ENCODE peak calls at places on chromosome 21, in ten cellular contexts. M is adipocyte; S is suprapubic skin; I is upper lobe of right lung; N is colonic mucosa; X is CD4-positive, alpha-beta memory T cell; H is iPS DF 6.9; E is right lobe of liver; J is heart right ventricle; K is fibroblast of lung. U is an unnamed sample.

GRCh38 chr21:46550511-46550941 is 54.4 kb downstream of the S100B start:
- DNase-seq in M (no peak), S (peak), I (no peak), N (no peak), X (peak), H (no peak), E (no peak), J (no peak), K (no peak), U (no peak)

GRCh38 chr21:30463713-30464112 is 16.5 kb downstream of the KRTAP19-1 start:
- DNase-seq in M (peak), S (no peak), I (no peak), N (no peak), X (no peak), H (no peak), E (no peak), J (no peak), K (no peak), U (peak)

GRCh38 chr21:36756527-36756926 is 57.6 kb downstream of the SIM2 start:
- DNase-seq in M (no peak), S (no peak), I (no peak), N (no peak), X (no peak), H (no peak), E (no peak), J (no peak), K (peak), U (no peak)

GRCh38 chr21:26837539-26837938 is 7.7 kb downstream of the ADAMTS1 start:
- DNase-seq in M (no peak), S (no peak), I (no peak), N (no peak), X (no peak), H (no peak), E (no peak), J (no peak), K (no peak), U (no peak)

GRCh38 chr21:15775981-15776380 is 46.2 kb downstream of the USP25 start:
- DNase-seq in M (peak), S (no peak), I (no peak), N (no peak), X (no peak), H (no peak), E (no peak), J (no peak), K (peak), U (peak)

GRCh38 chr21:19767546-19767945 is 1230.7 kb upstream of the NCAM2 start:
- DNase-seq in M (no peak), S (no peak), I (no peak), N (no peak), X (no peak), H (no peak), E (no peak), J (no peak), K (no peak), U (no peak)

GRCh38 chr21:31781737-31782136 is 49.8 kb upstream of the SCAF4 start:
- DNase-seq in M (peak), S (no peak), I (no peak), N (peak), X (no peak), H (no peak), E (no peak), J (peak), K (peak), U (peak)

GRCh38 chr21:32437729-32438128 is 25.2 kb downstream of the EVA1C start:
- DNase-seq in M (no peak), S (no peak), I (no peak), N (no peak), X (no peak), H (no peak), E (no peak), J (peak), K (no peak), U (no peak)

GRCh38 chr21:22288885-22289509 is 1290.8 kb downstream of the NCAM2 start:
- DNase-seq in M (no peak), S (no peak), I (no peak), N (no peak), X (no peak), H (no peak), E (no peak), J (no peak), K (no peak), U (no peak)

GRCh38 chr21:43921602-43921978 is 56.6 kb downstream of the AGPAT3 start:
- DNase-seq in M (no peak), S (no peak), I (no peak), N (no peak), X (peak), H (no peak), E (no peak), J (no peak), K (no peak), U (no peak)

GRCh38 chr21:27212444-27212843 is 245.6 kb upstream of the ADAMTS5 start:
- DNase-seq in M (no peak), S (no peak), I (no peak), N (no peak), X (no peak), H (no peak), E (no peak), J (no peak), K (no peak), U (no peak)

GRCh38 chr21:32658524-32658923 is 46.3 kb upstream of the CFAP298 start:
- DNase-seq in M (no peak), S (no peak), I (no peak), N (no peak), X (no peak), H (no peak), E (no peak), J (no peak), K (no peak), U (no peak)

GRCh38 chr21:20570824-20571232 is 427.4 kb upstream of the NCAM2 start:
- DNase-seq in M (no peak), S (no peak), I (no peak), N (no peak), X (no peak), H (peak), E (no peak), J (no peak), K (no peak), U (no peak)

GRCh38 chr21:24046816-24047443 is 1560.4 kb downstream of the MRPL39 start:
- DNase-seq in M (no peak), S (no peak), I (no peak), N (no peak), X (no peak), H (no peak), E (no peak), J (no peak), K (no peak), U (no peak)

GRCh38 chr21:37915941-37916794 is at the start of gene KCNJ6:
- DNase-seq in M (peak), S (no peak), I (peak), N (no peak), X (no peak), H (no peak), E (no peak), J (no peak), K (peak), U (peak)

GRCh38 chr21:27359141-27359540 is 392.3 kb upstream of the ADAMTS5 start:
- DNase-seq in M (peak), S (no peak), I (no peak), N (no peak), X (no peak), H (no peak), E (no peak), J (no peak), K (peak), U (no peak)

GRCh38 chr21:24205317-24205716 is 1402.0 kb downstream of the MRPL39 start:
- DNase-seq in M (peak), S (no peak), I (no peak), N (no peak), X (no peak), H (no peak), E (no peak), J (no peak), K (no peak), U (no peak)

GRCh38 chr21:31136891-31137290 is 98.6 kb upstream of the KRTAP19-8 start:
- DNase-seq in M (no peak), S (no peak), I (no peak), N (no peak), X (no peak), H (no peak), E (no peak), J (no peak), K (peak), U (no peak)

GRCh38 chr21:43645414-43645891 is 13.8 kb downstream of the HSF2BP start:
- DNase-seq in M (peak), S (no peak), I (no peak), N (peak), X (no peak), H (no peak), E (no peak), J (peak), K (peak), U (peak)

GRCh38 chr21:23585419-23585818 is 2021.9 kb downstream of the MRPL39 start:
- DNase-seq in M (no peak), S (no peak), I (no peak), N (no peak), X (no peak), H (no peak), E (no peak), J (no peak), K (no peak), U (no peak)

GRCh38 chr21:15283138-15283537 is 218.3 kb upstream of the NRIP1 start:
- DNase-seq in M (no peak), S (no peak), I (no peak), N (no peak), X (no peak), H (no peak), E (no peak), J (no peak), K (no peak), U (no peak)

GRCh38 chr21:27412530-27412929 is 445.6 kb upstream of the ADAMTS5 start:
- DNase-seq in M (no peak), S (no peak), I (no peak), N (no peak), X (no peak), H (no peak), E (no peak), J (no peak), K (no peak), U (no peak)

GRCh38 chr21:15191342-15191741 is 126.5 kb upstream of the NRIP1 start:
- DNase-seq in M (no peak), S (no peak), I (no peak), N (no peak), X (no peak), H (no peak), E (no peak), J (no peak), K (no peak), U (no peak)

GRCh38 chr21:36491191-36491916 is 11.4 kb upstream of the CLDN14 start:
- DNase-seq in M (peak), S (no peak), I (no peak), N (peak), X (no peak), H (no peak), E (no peak), J (no peak), K (peak), U (no peak)

GRCh38 chr21:36788116-36788515 is 89.2 kb downstream of the SIM2 start:
- DNase-seq in M (peak), S (no peak), I (no peak), N (peak), X (no peak), H (no peak), E (no peak), J (no peak), K (no peak), U (no peak)

GRCh38 chr21:43997766-43998742 is 14.1 kb upstream of the TRAPPC10 start:
- DNase-seq in M (no peak), S (no peak), I (no peak), N (no peak), X (no peak), H (no peak), E (no peak), J (no peak), K (no peak), U (no peak)

GRCh38 chr21:26546698-26547097 is 26.4 kb downstream of the CYYR1 start:
- DNase-seq in M (no peak), S (no peak), I (no peak), N (no peak), X (no peak), H (no peak), E (peak), J (peak), K (no peak), U (no peak)

GRCh38 chr21:31957631-31958030 is 84.8 kb downstream of the HUNK start:
- DNase-seq in M (no peak), S (no peak), I (no peak), N (no peak), X (no peak), H (no peak), E (no peak), J (no peak), K (no peak), U (no peak)

GRCh38 chr21:36325373-36326010 is 5.5 kb downstream of the MORC3 start:
- DNase-seq in M (no peak), S (no peak), I (no peak), N (no peak), X (no peak), H (no peak), E (no peak), J (no peak), K (peak), U (no peak)

GRCh38 chr21:26847951-26848350 is 2.7 kb upstream of the ADAMTS1 start:
- DNase-seq in M (no peak), S (no peak), I (no peak), N (no peak), X (no peak), H (no peak), E (no peak), J (no peak), K (no peak), U (no peak)

GRCh38 chr21:31909153-31909771 is 36.4 kb downstream of the HUNK start:
- DNase-seq in M (no peak), S (no peak), I (no peak), N (no peak), X (no peak), H (no peak), E (no peak), J (no peak), K (peak), U (peak)

GRCh38 chr21:35238119-35238518 is 189.0 kb upstream of the RUNX1 start:
- DNase-seq in M (no peak), S (no peak), I (no peak), N (no peak), X (no peak), H (no peak), E (no peak), J (no peak), K (no peak), U (no peak)

GRCh38 chr21:35237287-35237686 is 188.2 kb upstream of the RUNX1 start:
- DNase-seq in M (no peak), S (no peak), I (no peak), N (no peak), X (peak), H (no peak), E (no peak), J (no peak), K (no peak), U (no peak)

GRCh38 chr21:35236090-35236489 is 187.0 kb upstream of the RUNX1 start:
- DNase-seq in M (no peak), S (no peak), I (no peak), N (no peak), X (no peak), H (no peak), E (no peak), J (no peak), K (no peak), U (no peak)

GRCh38 chr21:35243171-35243570 is 194.1 kb upstream of the RUNX1 start:
- DNase-seq in M (no peak), S (no peak), I (no peak), N (no peak), X (no peak), H (no peak), E (no peak), J (no peak), K (no peak), U (no peak)

DNA sequence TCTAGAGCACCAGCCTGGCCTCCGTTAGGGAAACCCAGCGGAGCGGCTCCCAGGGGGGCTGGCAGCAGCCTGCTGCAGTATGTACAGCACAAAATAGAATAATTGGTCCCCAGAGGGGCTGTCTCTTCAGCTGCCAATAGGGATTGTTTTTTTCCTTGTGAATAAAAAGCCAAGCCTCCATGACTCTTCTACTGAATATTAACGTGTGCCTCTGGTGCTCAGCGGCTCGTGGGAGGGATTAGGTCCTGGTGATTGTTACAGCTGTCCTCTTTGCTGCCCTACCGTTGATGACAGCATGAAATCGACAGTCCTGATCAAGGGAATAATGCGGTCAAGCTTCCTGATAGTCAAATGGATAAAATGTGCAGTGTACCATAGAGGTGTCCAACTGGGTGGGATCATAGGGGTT is 190.7 kb upstream of the RUNX1 start:
- DNase-seq in M (no peak), S (no peak), I (no peak), N (no peak), X (no peak), H (no peak), E (no peak), J (peak), K (no peak), U (no peak)
- H3K4me3 ChIP-seq in M (peak), S (no peak), I (no peak), N (no peak), X (no peak), H (no peak), E (no peak), J (no peak), K (no peak), U (no peak)

GRCh38 chr21:45405819-45406762 is 1.1 kb downstream of the COL18A1 start:
- DNase-seq in M (peak), S (no peak), I (no peak), N (no peak), X (no peak), H (no peak), E (peak), J (no peak), K (peak), U (peak)
- H3K4me3 ChIP-seq in M (peak), S (peak), I (peak), N (peak), X (no peak), H (peak), E (peak), J (peak), K (peak), U (peak)

GRCh38 chr21:42225571-42226155 is 6.7 kb downstream of the ABCG1 start:
- DNase-seq in M (no peak), S (peak), I (peak), N (peak), X (no peak), H (no peak), E (no peak), J (no peak), K (no peak), U (no peak)
- H3K4me3 ChIP-seq in M (no peak), S (no peak), I (no peak), N (no peak), X (no peak), H (no peak), E (no peak), J (no peak), K (no peak), U (no peak)

GRCh38 chr21:45477176-45478114 is 64.8 kb downstream of the SLC19A1 start:
- DNase-seq in M (no peak), S (no peak), I (no peak), N (no peak), X (no peak), H (no peak), E (no peak), J (no peak), K (no peak), U (no peak)
- H3K4me3 ChIP-seq in M (no peak), S (peak), I (peak), N (no peak), X (peak), H (no peak), E (no peak), J (no peak), K (no peak), U (no peak)

GRCh38 chr21:39388811-39389155 is 39.9 kb upstream of the HMGN1 start:
- DNase-seq in M (no peak), S (no peak), I (no peak), N (no peak), X (no peak), H (no peak), E (no peak), J (no peak), K (no peak), U (no peak)
- H3K4me3 ChIP-seq in M (peak), S (peak), I (peak), N (peak), X (peak), H (no peak), E (no peak), J (peak), K (peak), U (no peak)

GRCh38 chr21:41682719-41683179 is 84.1 kb downstream of the RIPK4 start:
- DNase-seq in M (no peak), S (no peak), I (peak), N (no peak), X (no peak), H (no peak), E (no peak), J (no peak), K (no peak), U (no peak)

GRCh38 chr21:41680444-41681335 is 86.2 kb downstream of the RIPK4 start:
- DNase-seq in M (no peak), S (no peak), I (peak), N (no peak), X (no peak), H (no peak), E (no peak), J (no peak), K (no peak), U (no peak)

GRCh38 chr21:41681939-41682718 is 84.7 kb downstream of the RIPK4 start:
- DNase-seq in M (no peak), S (no peak), I (peak), N (no peak), X (no peak), H (no peak), E (no peak), J (no peak), K (no peak), U (no peak)

GRCh38 chr21:41678944-41679343 is 87.9 kb downstream of the RIPK4 start:
- DNase-seq in M (peak), S (peak), I (peak), N (peak), X (no peak), H (peak), E (peak), J (peak), K (peak), U (peak)

DNA sequence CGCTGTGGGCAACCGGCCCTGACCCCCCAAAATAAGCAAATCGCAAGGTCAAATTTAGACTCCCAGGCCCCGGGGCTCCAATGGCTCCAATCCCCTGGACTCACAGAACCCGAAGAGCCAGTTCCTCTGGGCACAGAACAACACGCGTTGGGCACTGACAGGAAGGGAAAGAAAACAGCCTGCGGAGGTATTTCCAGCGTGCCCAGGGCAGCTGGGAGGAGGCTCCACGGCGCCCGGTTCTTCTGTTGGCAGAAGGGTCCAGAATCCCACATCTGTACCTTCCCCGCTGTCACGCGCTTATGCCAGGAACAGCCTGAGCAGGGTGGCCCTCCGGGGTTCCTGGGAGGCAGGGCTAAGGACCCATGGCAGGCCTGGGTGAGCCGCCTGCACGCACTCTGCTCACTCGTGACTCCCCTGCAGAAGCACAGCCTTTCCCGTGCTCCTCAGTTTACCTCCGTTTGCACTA is 85.5 kb downstream of the RIPK4 start:
- DNase-seq in M (no peak), S (no peak), I (peak), N (no peak), X (no peak), H (no peak), E (no peak), J (no peak), K (no peak), U (no peak)
- H3K4me3 ChIP-seq in M (no peak), S (peak), I (no peak), N (no peak), X (no peak), H (no peak), E (no peak), J (no peak), K (no peak), U (no peak)

DNA sequence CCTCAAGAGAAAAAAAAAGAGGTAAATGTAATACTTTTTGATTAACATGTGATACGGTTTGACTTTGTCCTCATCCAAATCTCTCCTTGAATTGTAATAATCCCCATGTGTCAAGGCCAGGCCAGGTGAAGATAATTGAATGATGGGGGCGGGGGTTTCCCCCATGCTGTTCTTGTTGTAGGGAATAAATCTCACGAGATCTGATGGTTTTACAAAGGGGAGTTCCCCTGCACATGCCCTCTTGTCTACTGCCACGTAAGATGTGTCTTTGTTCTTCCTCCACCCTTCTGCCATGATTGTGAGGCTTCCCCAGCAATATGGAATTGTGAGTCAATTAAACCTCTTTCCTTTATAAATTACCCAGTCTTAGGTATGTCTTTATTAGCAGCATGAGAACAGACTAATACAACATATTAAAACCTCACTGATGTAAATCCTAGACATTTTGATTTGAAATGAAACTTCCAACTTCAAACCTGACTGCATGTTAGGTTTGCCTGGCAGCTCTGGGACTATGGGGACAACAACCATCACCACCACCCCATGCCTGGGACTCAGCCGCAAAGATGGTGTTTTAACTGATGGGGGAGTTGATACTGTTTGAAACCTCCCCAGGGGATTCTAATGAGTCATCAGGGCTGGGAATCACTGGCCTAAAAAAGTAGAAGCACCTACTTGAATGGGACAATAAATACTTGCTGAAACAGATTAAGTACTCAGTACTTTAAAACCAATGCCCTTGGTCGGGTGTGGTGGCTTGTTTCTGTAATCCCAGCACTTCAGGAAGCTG is 32.8 kb upstream of the BACH1 start:
- DNase-seq in M (no peak), S (no peak), I (no peak), N (no peak), X (no peak), H (no peak), E (no peak), J (no peak), K (no peak), U (no peak)
- H3K4me3 ChIP-seq in M (no peak), S (no peak), I (no peak), N (no peak), X (no peak), H (no peak), E (no peak), J (no peak), K (no peak), U (no peak)

U was measured in cardiac muscle cell.